ENCODE peak calls at places on chromosomes 6 and 20, in seven cellular contexts. N, M, U, W, J, B and C are unnamed samples.
A peak's percentile ranks its signal among the peaks of the same experiment; 100 is the strongest.

GRCh38 chr20:32523613-32524218 is 61.4 kb downstream of the NOL4L start:
- DNase-seq in N (no peak), M (no peak), U (no peak), W (no peak), J (no peak), B (no peak), C (no peak)

GRCh38 chr6:159203304-159204005 is 34.3 kb downstream of the FNDC1 start:
- DNase-seq in N (peak; percentile 35), M (peak; percentile 93), U (peak; percentile 53), W (no peak), J (no peak), B (peak; percentile 75), C (no peak)

GRCh38 chr6:151060096-151060741 is 179.5 kb upstream of the AKAP12 start:
- DNase-seq in N (peak; percentile 83), M (peak; percentile 88), U (peak; percentile 28), W (no peak), J (no peak), B (peak; percentile 94), C (no peak)

GRCh38 chr20:19713851-19714716 is 44.0 kb upstream of the RIN2 start:
- DNase-seq in N (no peak), M (no peak), U (no peak), W (peak; percentile 12), J (no peak), B (peak; percentile 9), C (no peak)

GRCh38 chr6:37862992-37863391 is 43.5 kb downstream of the ZFAND3 start:
- DNase-seq in N (no peak), M (peak; percentile 66), U (no peak), W (no peak), J (no peak), B (peak; percentile 28), C (no peak)

GRCh38 chr6:50845499-50846108 is 26.9 kb downstream of the TFAP2B start:
- DNase-seq in N (no peak), M (no peak), U (no peak), W (no peak), J (no peak), B (no peak), C (no peak)

GRCh38 chr6:139533573-139534471 is 159.4 kb upstream of the CITED2 start:
- DNase-seq in N (peak; percentile 41), M (peak; percentile 66), U (no peak), W (no peak), J (no peak), B (peak; percentile 96), C (no peak)

GRCh38 chr20:9375221-9375681 is 139.1 kb upstream of the LAMP5 start:
- DNase-seq in N (no peak), M (no peak), U (no peak), W (no peak), J (no peak), B (peak; percentile 22), C (no peak)

GRCh38 chr6:2061880-2062279 is 183.5 kb downstream of the GMDS start:
- DNase-seq in N (no peak), M (no peak), U (no peak), W (no peak), J (no peak), B (no peak), C (no peak)

GRCh38 chr20:62666736-62667529 is 24.6 kb downstream of the SLCO4A1 start:
- DNase-seq in N (peak; percentile 41), M (no peak), U (no peak), W (no peak), J (no peak), B (no peak), C (no peak)

GRCh38 chr20:33445881-33446615 is 2.5 kb upstream of the SNTA1 start:
- DNase-seq in N (no peak), M (no peak), U (no peak), W (no peak), J (no peak), B (no peak), C (no peak)

GRCh38 chr20:61628901-61629300 is 376.8 kb downstream of the CDH4 start:
- DNase-seq in N (no peak), M (no peak), U (no peak), W (no peak), J (no peak), B (no peak), C (no peak)

GRCh38 chr6:166006593-166007301 is 160.9 kb downstream of the TBXT start:
- DNase-seq in N (no peak), M (peak; percentile 11), U (no peak), W (no peak), J (no peak), B (peak; percentile 88), C (no peak)

GRCh38 chr6:161792887-161793286 is 519.0 kb upstream of the AGPAT4 start:
- DNase-seq in N (no peak), M (no peak), U (no peak), W (no peak), J (no peak), B (no peak), C (no peak)

GRCh38 chr20:17436664-17437063 is 94.5 kb downstream of the BFSP1 start:
- DNase-seq in N (no peak), M (no peak), U (no peak), W (no peak), J (no peak), B (no peak), C (no peak)

GRCh38 chr6:44002071-44002590 is 125.1 kb downstream of the MRPL14 start:
- DNase-seq in N (no peak), M (no peak), U (peak; percentile 54), W (no peak), J (no peak), B (no peak), C (no peak)

GRCh38 chr6:73632346-73632745 is 21.4 kb downstream of the SLC17A5 start:
- DNase-seq in N (no peak), M (no peak), U (no peak), W (no peak), J (no peak), B (no peak), C (no peak)

GRCh38 chr6:13624871-13625288 is 9.7 kb downstream of the NOL7 start:
- DNase-seq in N (no peak), M (peak; percentile 11), U (peak; percentile 28), W (no peak), J (no peak), B (peak; percentile 27), C (no peak)

GRCh38 chr20:31972481-31973386 is 4.8 kb downstream of the XKR7 start:
- DNase-seq in N (no peak), M (no peak), U (peak; percentile 54), W (no peak), J (no peak), B (no peak), C (no peak)

GRCh38 chr6:20952605-20953004 is 418.3 kb downstream of the CDKAL1 start:
- DNase-seq in N (peak; percentile 62), M (peak; percentile 16), U (peak; percentile 50), W (no peak), J (no peak), B (peak; percentile 62), C (peak; percentile 64)

GRCh38 chr6:170176621-170177382 is 114.1 kb downstream of the DLL1 start:
- DNase-seq in N (no peak), M (no peak), U (no peak), W (peak; percentile 58), J (no peak), B (peak; percentile 5), C (no peak)

GRCh38 chr20:2914160-2914559 is 40.9 kb downstream of the PTPRA start:
- DNase-seq in N (no peak), M (no peak), U (no peak), W (no peak), J (no peak), B (peak; percentile 26), C (no peak)

GRCh38 chr6:20464041-20464440 is 62.4 kb downstream of the E2F3 start:
- DNase-seq in N (no peak), M (no peak), U (no peak), W (no peak), J (no peak), B (no peak), C (no peak)

GRCh38 chr6:3336066-3336786 is 77.5 kb downstream of the PSMG4 start:
- DNase-seq in N (no peak), M (no peak), U (no peak), W (no peak), J (no peak), B (no peak), C (no peak)

GRCh38 chr6:99589290-99589672 is 17.4 kb upstream of the PRDM13 start:
- DNase-seq in N (no peak), M (no peak), U (no peak), W (no peak), J (no peak), B (no peak), C (no peak)

GRCh38 chr6:26217714-26218075 is 130.5 kb downstream of the HFE start:
- DNase-seq in N (no peak), M (no peak), U (no peak), W (no peak), J (no peak), B (peak; percentile 27), C (no peak)

GRCh38 chr6:137112067-137112355 is 61.4 kb downstream of the IL22RA2 start:
- DNase-seq in N (no peak), M (peak; percentile 84), U (peak; percentile 9), W (no peak), J (no peak), B (peak; percentile 49), C (no peak)

GRCh38 chr6:167350731-167351655 is 26.1 kb downstream of the TTLL2 start:
- DNase-seq in N (peak; percentile 24), M (peak; percentile 39), U (peak; percentile 25), W (no peak), J (peak; percentile 81), B (peak; percentile 36), C (peak; percentile 25)

GRCh38 chr20:38434770-38435554 is at the start of gene SNHG17:
- DNase-seq in N (peak; percentile 83), M (peak; percentile 80), U (no peak), W (peak; percentile 88), J (peak; percentile 88), B (peak; percentile 95), C (peak; percentile 50)

GRCh38 chr20:4808872-4809271 is 87.2 kb downstream of the PRND start:
- DNase-seq in N (no peak), M (no peak), U (no peak), W (no peak), J (no peak), B (no peak), C (no peak)

GRCh38 chr6:163387317-163387716 is 27.2 kb upstream of the QKI start:
- DNase-seq in N (peak; percentile 80), M (no peak), U (no peak), W (no peak), J (no peak), B (no peak), C (peak; percentile 47)

GRCh38 chr6:158648682-158649131 is 1.1 kb upstream of the SYTL3 start:
- DNase-seq in N (no peak), M (peak; percentile 93), U (no peak), W (no peak), J (no peak), B (peak; percentile 91), C (no peak)

GRCh38 chr6:85126448-85127178 is 323.3 kb upstream of the NT5E start:
- DNase-seq in N (peak; percentile 3), M (no peak), U (peak; percentile 35), W (no peak), J (no peak), B (peak; percentile 20), C (no peak)

GRCh38 chr6:46273911-46274310 is 103.1 kb upstream of the ENPP5 start:
- DNase-seq in N (no peak), M (no peak), U (no peak), W (no peak), J (no peak), B (no peak), C (no peak)

GRCh38 chr6:104943781-104944180 is 13.1 kb upstream of the LIN28B start:
- DNase-seq in N (no peak), M (no peak), U (no peak), W (no peak), J (no peak), B (peak; percentile 48), C (no peak)

GRCh38 chr6:134517145-134517658 is 199.3 kb upstream of the SGK1 start:
- DNase-seq in N (peak; percentile 30), M (peak; percentile 67), U (peak; percentile 41), W (peak; percentile 84), J (no peak), B (peak; percentile 84), C (no peak)

GRCh38 chr6:7479801-7480266 is 61.6 kb upstream of the DSP start:
- DNase-seq in N (no peak), M (peak; percentile 94), U (peak; percentile 50), W (no peak), J (no peak), B (peak; percentile 80), C (no peak)